ENCODE peak calls at places on chromosomes 13 and 19, in four cellular contexts. K is esophagus muscularis mucosa, D is amygdala, J is putamen. A is an unnamed sample.

GRCh38 chr13:80577285-80577684 is 236.4 kb upstream of the SPRY2 start:
- DNase-seq in K (no peak), D (no peak), J (no peak), A (no peak)

GRCh38 chr19:46710687-46711086 is 6.2 kb downstream of the PRKD2 start:
- DNase-seq in K (no peak), D (no peak), J (no peak), A (no peak)

GRCh38 chr19:593505-593904 is 3.8 kb downstream of the HCN2 start:
- DNase-seq in K (no peak), D (no peak), J (no peak), A (no peak)

GRCh38 chr19:41367848-41368301 is 3.9 kb upstream of the B9D2 start:
- DNase-seq in K (no peak), D (no peak), J (no peak), A (no peak)

GRCh38 chr19:3154957-3155736 is 19.3 kb downstream of the GNA15 start:
- DNase-seq in K (no peak), D (no peak), J (no peak), A (peak; percentile 41)

GRCh38 chr19:35860818-35861639 is 4.3 kb downstream of the KIRREL2 start:
- DNase-seq in K (no peak), D (no peak), J (no peak), A (no peak)

GRCh38 chr13:89567025-89567424 is 1780.5 kb upstream of the MIR17HG start:
- DNase-seq in K (no peak), D (no peak), J (no peak), A (no peak)

GRCh38 chr19:31349160-31349881 is at the start of gene TSHZ3:
- DNase-seq in K (no peak), D (peak; percentile 21), J (peak; percentile 40), A (no peak)

GRCh38 chr13:95494082-95494681 is 58.3 kb upstream of the CLDN10 start:
- DNase-seq in K (no peak), D (no peak), J (peak; percentile 22), A (no peak)

GRCh38 chr19:37654118-37654517 is 1.1 kb downstream of the ZFP30 start:
- DNase-seq in K (no peak), D (no peak), J (no peak), A (no peak)

GRCh38 chr19:20558011-20558410 is 7.6 kb downstream of the ZNF737 start:
- DNase-seq in K (no peak), D (no peak), J (no peak), A (no peak)

GRCh38 chr13:94352057-94352456 is 127.4 kb downstream of the DCT start:
- DNase-seq in K (peak; percentile 53), D (no peak), J (no peak), A (no peak)

GRCh38 chr19:5291588-5292193 is 48.9 kb downstream of the PTPRS start:
- DNase-seq in K (no peak), D (no peak), J (no peak), A (no peak)

GRCh38 chr13:73096173-73097117 is 37.6 kb downstream of the KLF5 start:
- DNase-seq in K (no peak), D (no peak), J (no peak), A (no peak)

GRCh38 chr13:92136449-92137180 is 738.2 kb downstream of the GPC5 start:
- DNase-seq in K (no peak), D (no peak), J (no peak), A (no peak)

GRCh38 chr13:40536443-40537113 is 129.9 kb downstream of the FOXO1 start:
- DNase-seq in K (no peak), D (no peak), J (no peak), A (no peak)

GRCh38 chr13:45861352-45861751 is 9.8 kb upstream of the SIAH3 start:
- DNase-seq in K (no peak), D (no peak), J (no peak), A (no peak)

GRCh38 chr13:30045916-30046704 is 195.7 kb upstream of the UBL3 start:
- DNase-seq in K (peak; percentile 79), D (no peak), J (no peak), A (no peak)

GRCh38 chr19:30228726-30229523 is 143.3 kb upstream of the ZNF536 start:
- DNase-seq in K (no peak), D (no peak), J (no peak), A (no peak)

GRCh38 chr13:73189766-73190165 is 131.0 kb downstream of the KLF5 start:
- DNase-seq in K (no peak), D (no peak), J (no peak), A (no peak)